ENCODE peak calls at places on chromosomes 7 and 10, in seven cellular contexts. F is Right ventricle myocardium superior, W is BJ, S is HuH-7.5, K is NCI-H1417, U is NCI-H748 treated with DMSO at 0.1 percent for 48 hours, G is nephron progenitor cell. Y is an unnamed sample.

GRCh38 chr7:100437150-100438100 is 1.1 kb upstream of the PPP1R35 start:
- DNase-seq in W (no peak), G (no peak), S (no peak), U (no peak), K (no peak), F (no peak), Y (no peak)

GRCh38 chr10:132368881-132369635 is 27.9 kb upstream of the PWWP2B start:
- DNase-seq in K (no peak), G (no peak), F (peak), S (no peak), W (peak), U (no peak), Y (no peak)

GRCh38 chr7:98133181-98133580 is 26.5 kb downstream of the LMTK2 start:
- DNase-seq in W (no peak), S (no peak), F (no peak), U (no peak), G (no peak), K (no peak), Y (no peak)

GRCh38 chr7:128869138-128869943 is 6.7 kb downstream of the ATP6V1F start:
- DNase-seq in K (peak), S (peak), U (peak), W (no peak), F (peak), G (peak), Y (no peak)

GRCh38 chr10:80407836-80408197 is 534 bp upstream of the PRXL2A start:
- DNase-seq in W (no peak), F (no peak), S (peak), G (peak), U (peak), K (peak), Y (no peak)

GRCh38 chr7:16345979-16346958 is 75.1 kb downstream of the CRPPA start:
- DNase-seq in K (no peak), S (no peak), G (no peak), W (peak), U (no peak), F (no peak), Y (no peak)

GRCh38 chr10:120460191-120460590 is 3.2 kb downstream of the PLPP4 start:
- DNase-seq in S (no peak), U (no peak), F (no peak), G (no peak), W (no peak), K (no peak), Y (no peak)

GRCh38 chr7:74149556-74149955 is 24.6 kb upstream of the EIF4H start:
- DNase-seq in G (no peak), W (no peak), F (no peak), U (no peak), S (no peak), K (no peak), Y (no peak)

GRCh38 chr7:107563072-107563760 is 504 bp downstream of the COG5 start:
- DNase-seq in W (no peak), S (peak), K (no peak), F (no peak), G (no peak), U (peak), Y (no peak)

GRCh38 chr10:485776-486572 is 203.5 kb downstream of the DIP2C start:
- DNase-seq in W (no peak), F (no peak), G (no peak), S (no peak), K (peak), U (no peak), Y (no peak)

GRCh38 chr10:29734980-29735627 is 100.3 kb upstream of the SVIL start:
- DNase-seq in U (no peak), F (peak), G (peak), S (peak), K (peak), W (no peak), Y (no peak)

GRCh38 chr7:90345548-90346319 is 782 bp upstream of the GTPBP10 start:
- DNase-seq in U (no peak), K (peak), S (no peak), W (peak), F (no peak), G (no peak), Y (no peak)

GRCh38 chr7:156318926-156319325 is 321.6 kb upstream of the RNF32 start:
- DNase-seq in W (no peak), U (no peak), F (no peak), K (no peak), G (no peak), S (no peak), Y (no peak)

GRCh38 chr10:6069101-6069931 is 7.1 kb upstream of the IL2RA start:
- DNase-seq in S (no peak), G (no peak), U (no peak), F (no peak), W (no peak), K (no peak), Y (no peak)

GRCh38 chr7:151808296-151809155 is 68.4 kb downstream of the PRKAG2 start:
- DNase-seq in K (no peak), W (no peak), F (peak), G (no peak), U (no peak), S (peak), Y (no peak)

GRCh38 chr10:92690211-92691041 is 671 bp downstream of the HHEX start:
- DNase-seq in W (no peak), U (peak), S (no peak), G (peak), F (peak), K (no peak), Y (no peak)

GRCh38 chr10:79981673-79982485 is 33.0 kb upstream of the SFTPD start:
- DNase-seq in F (peak), U (peak), S (peak), G (peak), W (no peak), K (peak), Y (no peak)

GRCh38 chr10:86648706-86649426 is 5.5 kb upstream of the OPN4 start:
- DNase-seq in G (no peak), K (peak), F (peak), W (peak), S (no peak), U (no peak), Y (no peak)

GRCh38 chr7:151631149-151631967 is 111.7 kb upstream of the RHEB start:
- DNase-seq in W (no peak), S (peak), K (peak), G (no peak), U (peak), F (no peak), Y (no peak)

GRCh38 chr7:90242369-90243168 is 2.4 kb upstream of the CFAP69 start:
- DNase-seq in S (no peak), W (no peak), U (no peak), G (no peak), K (no peak), F (no peak), Y (no peak)

GRCh38 chr10:133335238-133336122 is 1.2 kb downstream of the CALY start:
- DNase-seq in W (no peak), G (peak), K (peak), U (peak), F (peak), S (no peak), Y (no peak)

GRCh38 chr10:86773486-86773885 is 17.1 kb downstream of the BMPR1A start:
- DNase-seq in K (no peak), F (no peak), U (no peak), S (no peak), W (no peak), G (no peak), Y (no peak)

GRCh38 chr10:117621196-117621595 is 78.7 kb downstream of the EMX2 start:
- DNase-seq in G (no peak), F (no peak), K (no peak), S (no peak), U (no peak), W (no peak), Y (no peak)